ENCODE peak calls at places on chromosomes 4 and X, in four cellular contexts. H is HepG2, P is K562, F is GM12878. J is an unnamed sample.

GRCh38 chr4:14943749-14944148 is 58.5 kb upstream of the CPEB2 start:
- DNase-seq in P (no peak), H (no peak), F (no peak), J (no peak)

GRCh38 chr4:76830612-76831474 is 67.1 kb downstream of the SOWAHB start:
- DNase-seq in H (peak), P (no peak), F (no peak), J (peak)

GRCh38 chr4:135575041-135575440 is 1373.5 kb upstream of the PABPC4L start:
- DNase-seq in F (no peak), H (no peak), P (no peak), J (no peak)

GRCh38 chr4:126701756-126702155 is 931.0 kb upstream of the INTU start:
- DNase-seq in H (no peak), P (no peak), F (no peak), J (no peak)

GRCh38 chr4:76301068-76301774 is 5.3 kb upstream of the STBD1 start:
- DNase-seq in P (peak), F (peak), H (peak), J (peak)

GRCh38 chrX:54301516-54301915 is 56.3 kb downstream of the WNK3 start:
- DNase-seq in P (no peak), H (no peak), F (no peak), J (no peak)

GRCh38 chrX:43559643-43560042 is 96.5 kb upstream of the MAOA start:
- DNase-seq in H (peak), P (peak), F (no peak), J (peak)

GRCh38 chr4:174404677-174405076 is 117.6 kb downstream of the HPGD start:
- DNase-seq in F (no peak), P (no peak), H (no peak), J (no peak)

GRCh38 chr4:125734504-125734903 is 419.7 kb downstream of the FAT4 start:
- DNase-seq in F (no peak), H (no peak), P (no peak), J (no peak)

GRCh38 chr4:141905751-141906150 is 269.4 kb downstream of the IL15 start:
- DNase-seq in H (no peak), F (no peak), P (no peak), J (no peak)

GRCh38 chr4:75995727-75996126 is 5.0 kb upstream of the SDAD1 start:
- DNase-seq in P (peak), H (peak), F (no peak), J (peak)

GRCh38 chr4:41428205-41428940 is 109.6 kb upstream of the LIMCH1 start:
- DNase-seq in P (no peak), H (no peak), F (no peak), J (no peak)

GRCh38 chr4:175298119-175298518 is 380.0 kb downstream of the ADAM29 start:
- DNase-seq in H (no peak), P (no peak), F (no peak), J (no peak)

GRCh38 chr4:111847256-111848108 is 297.8 kb upstream of the FAM241A start:
- DNase-seq in F (no peak), H (peak), P (no peak), J (peak)

GRCh38 chrX:13569479-13570244 is at the start of gene EGFL6:
- DNase-seq in P (no peak), H (no peak), F (no peak), J (no peak)

GRCh38 chr4:177862541-177863176 is 420.4 kb upstream of the AGA start:
- DNase-seq in H (no peak), F (no peak), P (no peak), J (no peak)

GRCh38 chrX:33204889-33205288 is 6.5 kb downstream of the DMD start:
- DNase-seq in P (no peak), F (no peak), H (no peak), J (no peak)

GRCh38 chrX:23990455-23990854 is 36.5 kb downstream of the KLHL15 start:
- DNase-seq in H (no peak), P (no peak), F (no peak), J (no peak)

GRCh38 chr4:6474053-6474568 is 1.7 kb upstream of the PPP2R2C start:
- DNase-seq in F (no peak), H (peak), P (peak), J (peak)

GRCh38 chrX:109952050-109952449 is 50.9 kb upstream of the TMEM164 start:
- DNase-seq in H (no peak), P (no peak), F (no peak), J (no peak)

GRCh38 chr4:150209140-150209829 is 131.0 kb downstream of the DCLK2 start:
- DNase-seq in P (peak), H (peak), F (no peak), J (peak)

GRCh38 chr4:123102897-123103489 is 180.6 kb upstream of the NUDT6 start:
- DNase-seq in H (peak), P (peak), F (no peak), J (peak)

GRCh38 chrX:78213331-78213730 is 73.9 kb upstream of the TAF9B start:
- DNase-seq in P (no peak), F (no peak), H (no peak), J (no peak)

GRCh38 chr4:105280338-105280809 is 133.7 kb downstream of the TET2 start:
- DNase-seq in F (no peak), P (no peak), H (no peak), J (no peak)

GRCh38 chr4:174365018-174365587 is 81.4 kb downstream of the CEP44 start:
- DNase-seq in F (no peak), H (peak), P (peak), J (peak)

GRCh38 chr4:174214102-174214878 is 69.2 kb downstream of the FBXO8 start:
- DNase-seq in P (no peak), F (no peak), H (no peak), J (no peak)

GRCh38 chr4:54384563-54384962 is 155.5 kb downstream of the PDGFRA start:
- DNase-seq in H (peak), F (no peak), P (no peak), J (no peak)

GRCh38 chr4:99436976-99437655 is 2.0 kb upstream of the ADH7 start:
- DNase-seq in F (no peak), P (no peak), H (no peak), J (no peak)

GRCh38 chr4:10587697-10588096 is 96.9 kb downstream of the CLNK start:
- DNase-seq in H (no peak), P (no peak), F (no peak), J (no peak)

GRCh38 chrX:52420824-52421443 is 52.1 kb downstream of the XAGE2 start:
- DNase-seq in H (no peak), P (no peak), F (no peak), J (no peak)

GRCh38 chr4:4502694-4503311 is 39.0 kb downstream of the STX18 start:
- DNase-seq in P (no peak), H (no peak), F (no peak), J (peak)

GRCh38 chrX:151984328-151984727 is 9.9 kb upstream of the GABRE start:
- DNase-seq in P (no peak), F (no peak), H (peak), J (no peak)

GRCh38 chr4:95869961-95870500 is 30.1 kb downstream of the PDHA2 start:
- DNase-seq in P (no peak), H (no peak), F (no peak), J (no peak)

GRCh38 chrX:121236040-121236439 is 188.6 kb downstream of the GLUD2 start:
- DNase-seq in F (no peak), H (no peak), P (no peak), J (no peak)

GRCh38 chr4:2062808-2063524 is 3.8 kb downstream of the NAT8L start:
- DNase-seq in F (no peak), H (no peak), P (peak), J (no peak)

GRCh38 chr4:176794151-176794550 is 1.4 kb upstream of the VEGFC start:
- DNase-seq in H (no peak), F (no peak), P (no peak), J (no peak)

GRCh38 chrX:10047631-10048030 is 80.5 kb downstream of the CLDN34 start:
- DNase-seq in P (no peak), H (no peak), F (no peak), J (no peak)

DNA sequence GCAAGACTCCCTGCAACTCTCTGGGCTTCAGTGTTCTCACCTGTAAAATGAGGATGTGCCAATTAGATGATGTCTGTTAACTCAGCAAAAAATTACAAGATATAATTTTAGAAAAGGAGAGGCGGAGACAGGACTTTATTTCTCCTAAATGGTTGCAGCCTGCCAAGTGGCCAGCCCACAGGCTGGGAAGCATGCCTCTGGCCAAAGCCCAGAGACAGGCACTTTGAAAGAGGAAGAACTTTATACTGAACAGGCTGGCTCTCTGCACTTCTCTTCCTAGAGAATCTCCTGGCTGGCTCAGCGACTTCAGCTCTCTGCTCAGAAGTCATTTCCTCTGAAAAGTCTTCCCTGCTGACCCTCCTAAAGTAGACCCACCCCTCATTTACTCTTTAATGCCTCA is 3.7 kb downstream of the PRDM5 start:
- DNase-seq in F (no peak), H (no peak), P (no peak), J (no peak)
- TF ChIP-seq SP1 in F (no peak), H (no peak), P (no peak), J (no peak)

DNA sequence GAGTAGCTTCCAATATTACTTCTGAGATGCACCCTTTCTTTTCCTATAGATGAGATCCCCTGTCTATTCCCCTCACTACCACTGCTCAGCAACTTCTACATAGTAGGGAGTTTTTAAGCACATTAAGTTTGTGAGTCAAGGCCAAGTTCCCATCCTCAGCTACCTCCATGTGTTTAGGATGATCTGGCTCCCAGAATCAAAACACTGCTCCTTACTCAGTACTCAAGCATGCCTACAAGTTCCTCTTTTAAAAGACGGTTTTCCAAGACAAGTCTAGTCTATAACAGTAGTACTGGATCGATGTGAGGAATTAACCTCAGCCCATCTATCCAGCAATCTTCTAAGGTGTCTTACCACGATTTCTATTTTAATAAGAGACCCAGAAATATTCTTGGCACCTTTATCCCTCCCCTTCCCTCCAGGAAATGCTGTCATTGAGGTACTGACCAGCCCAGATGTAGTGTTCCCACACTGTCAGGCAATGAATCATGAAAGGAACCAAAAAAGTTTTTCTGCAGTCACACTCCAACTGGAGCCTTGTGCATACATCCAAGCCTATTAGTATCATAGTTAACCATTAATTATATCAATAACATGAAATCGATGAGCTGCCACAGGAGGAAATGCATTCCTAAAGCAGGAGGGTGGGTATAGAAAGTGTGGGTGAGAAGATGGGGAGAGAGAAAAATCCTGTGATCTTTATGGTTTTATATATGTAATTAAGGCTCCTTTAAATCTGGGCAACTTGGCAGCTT is 29.6 kb downstream of the AREG start:
- DNase-seq in P (no peak), F (no peak), H (no peak), J (no peak)
- TF ChIP-seq FOXM1 in P (no peak), F (no peak), H (no peak), J (no peak)

DNA sequence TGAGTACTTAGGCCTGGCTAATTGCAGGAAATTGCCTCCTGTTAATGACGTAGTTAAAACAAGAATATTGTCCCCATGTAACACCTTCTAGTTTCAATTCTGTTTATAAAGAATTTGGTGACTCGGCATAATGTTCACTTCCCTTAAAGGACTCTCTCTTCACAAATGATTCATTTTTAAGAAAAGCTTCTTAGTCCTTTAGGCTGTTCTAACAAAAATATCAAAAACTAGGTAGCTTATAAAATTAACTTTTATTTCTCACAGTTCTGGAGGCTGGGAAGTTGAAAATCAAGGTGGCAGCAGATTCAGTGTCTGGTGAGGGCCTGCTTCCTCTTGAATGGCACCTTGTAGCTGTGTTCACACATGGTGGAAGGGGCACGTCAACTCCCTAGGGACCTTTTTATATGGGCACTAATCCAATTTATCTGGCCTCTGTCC is 23.8 kb downstream of the COL25A1 start:
- DNase-seq in F (peak), H (no peak), P (no peak), J (no peak)
- TF ChIP-seq SP1 in F (no peak), H (no peak), P (no peak), J (no peak)

GRCh38 chrX:331145-331771 is 12.7 kb upstream of the GTPBP6 start:
- DNase-seq in H (no peak), P (no peak), F (no peak), J (no peak)
- TF ChIP-seq FOXM1 in H (no peak), P (no peak), F (no peak), J (no peak)

J was measured in HEK293T.